ENCODE peak calls at places on chromosomes 6 and 20, in five cellular contexts. One of them, this sample, is unnamed.

GRCh38 chr20:19252670-19253120 is 40.3 kb downstream of the SLC24A3 start:
- DNase-seq in OCI-LY7: no peak
- DNase-seq in MM.1S: no peak
- DNase-seq in pancreas: no peak
- DNase-seq in osteoblast: no peak
- DNase-seq in this sample: no peak

GRCh38 chr6:28683945-28684538 is 158.4 kb downstream of the GPX5 start:
- DNase-seq in OCI-LY7: peak; percentile 65
- DNase-seq in MM.1S: peak; percentile 54
- DNase-seq in pancreas: no peak
- DNase-seq in osteoblast: peak; percentile 63
- DNase-seq in this sample: peak; percentile 43

GRCh38 chr6:36752187-36752885 is 54.7 kb downstream of the RAB44 start:
- DNase-seq in OCI-LY7: peak; percentile 19
- DNase-seq in MM.1S: peak; percentile 41
- DNase-seq in pancreas: no peak
- DNase-seq in osteoblast: peak; percentile 43
- DNase-seq in this sample: no peak

GRCh38 chr6:130138116-130138908 is 84.4 kb downstream of the SAMD3 start:
- DNase-seq in OCI-LY7: no peak
- DNase-seq in MM.1S: no peak
- DNase-seq in pancreas: no peak
- DNase-seq in osteoblast: no peak
- DNase-seq in this sample: no peak

GRCh38 chr20:49889245-49889942 is 25.9 kb downstream of the SPATA2 start:
- DNase-seq in OCI-LY7: no peak
- DNase-seq in MM.1S: no peak
- DNase-seq in pancreas: peak; percentile 56
- DNase-seq in osteoblast: no peak
- DNase-seq in this sample: no peak

GRCh38 chr20:15098351-15098750 is 760.9 kb upstream of the FLRT3 start:
- DNase-seq in OCI-LY7: no peak
- DNase-seq in MM.1S: no peak
- DNase-seq in pancreas: no peak
- DNase-seq in osteoblast: no peak
- DNase-seq in this sample: no peak

GRCh38 chr6:134593887-134594286 is 276.0 kb upstream of the SGK1 start:
- DNase-seq in OCI-LY7: no peak
- DNase-seq in MM.1S: no peak
- DNase-seq in pancreas: no peak
- DNase-seq in osteoblast: no peak
- DNase-seq in this sample: no peak

GRCh38 chr6:139659196-139659595 is 284.7 kb upstream of the CITED2 start:
- DNase-seq in OCI-LY7: no peak
- DNase-seq in MM.1S: no peak
- DNase-seq in pancreas: no peak
- DNase-seq in osteoblast: no peak
- DNase-seq in this sample: no peak

DNA sequence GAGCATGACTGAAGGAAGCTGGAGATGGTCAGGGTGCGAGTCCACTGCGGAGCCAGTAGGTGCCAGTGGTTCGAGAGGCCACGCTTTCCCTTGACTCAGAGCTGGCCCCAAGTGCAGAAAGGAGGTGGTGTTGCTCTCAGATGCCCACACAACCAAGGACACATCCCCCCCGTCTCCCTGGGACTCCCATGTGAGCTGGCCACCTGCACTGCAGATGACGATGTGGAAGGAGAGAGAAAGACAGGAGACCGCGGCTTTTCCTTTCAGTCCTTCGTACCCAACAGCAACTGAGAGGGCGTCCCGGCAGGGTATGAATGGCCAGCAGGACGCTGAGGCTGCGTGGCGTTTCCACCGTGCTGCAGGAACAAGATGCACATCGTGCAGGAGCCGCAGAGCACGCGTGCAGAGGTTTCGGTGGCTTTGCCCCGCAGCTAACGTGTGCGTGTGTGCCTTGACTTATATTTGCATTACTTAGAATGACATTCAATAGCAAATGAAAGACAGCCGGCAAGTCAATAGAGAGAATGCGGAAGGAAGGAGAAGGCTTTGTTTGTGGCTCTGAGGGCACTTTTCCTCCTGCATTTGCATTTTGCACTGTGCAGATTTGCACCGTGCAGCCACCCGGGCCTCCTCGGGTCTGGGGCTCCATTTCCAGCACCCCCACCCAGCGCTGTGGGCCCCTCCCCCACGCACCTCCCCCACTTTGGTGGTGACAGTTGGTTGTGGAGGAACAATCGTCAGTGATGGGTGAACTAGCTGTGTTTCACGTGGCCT is 26.3 kb upstream of the BHLHE23 start:
- DNase-seq in OCI-LY7: peak; percentile 56
- DNase-seq in MM.1S: no peak
- DNase-seq in pancreas: peak; percentile 57
- DNase-seq in osteoblast: peak; percentile 93
- DNase-seq in this sample: no peak
- H3K4me1 ChIP-seq in OCI-LY7: peaks cover 10% of the 10 kb centered on the region
- H3K4me1 ChIP-seq in MM.1S: no peaks in the 10 kb centered on the region
- H3K4me1 ChIP-seq in pancreas: no peaks in the 10 kb centered on the region
- H3K4me1 ChIP-seq in osteoblast: no peaks in the 10 kb centered on the region
- H3K4me1 ChIP-seq in this sample: no peaks in the 10 kb centered on the region

GRCh38 chr6:31575335-31575901 is at the start of gene TNF:
- DNase-seq in OCI-LY7: peak; percentile 61
- DNase-seq in MM.1S: no peak
- DNase-seq in pancreas: no peak
- DNase-seq in osteoblast: peak; percentile 92
- DNase-seq in this sample: no peak
- H3K4me3 ChIP-seq in OCI-LY7: peak within 1 kb of the TSS; percentile 69
- H3K4me3 ChIP-seq in MM.1S: no peak within 1 kb of the TSS
- H3K4me3 ChIP-seq in pancreas: peak within 1 kb of the TSS; percentile 22
- H3K4me3 ChIP-seq in osteoblast: peak within 1 kb of the TSS; percentile 23
- H3K4me3 ChIP-seq in this sample: no peak within 1 kb of the TSS

GRCh38 chr20:31663524-31663837 is 25.8 kb downstream of the COX4I2 start:
- DNase-seq in OCI-LY7: no peak
- DNase-seq in MM.1S: no peak
- DNase-seq in pancreas: no peak
- DNase-seq in osteoblast: no peak
- DNase-seq in this sample: no peak

GRCh38 chr20:31661625-31662371 is 24.1 kb downstream of the COX4I2 start:
- DNase-seq in OCI-LY7: peak; percentile 83
- DNase-seq in MM.1S: peak; percentile 73
- DNase-seq in pancreas: peak; percentile 96
- DNase-seq in osteoblast: peak; percentile 95
- DNase-seq in this sample: peak; percentile 81

GRCh38 chr20:31663838-31664695 is 26.4 kb downstream of the COX4I2 start:
- DNase-seq in OCI-LY7: no peak
- DNase-seq in MM.1S: no peak
- DNase-seq in pancreas: no peak
- DNase-seq in osteoblast: no peak
- DNase-seq in this sample: peak; percentile 78

GRCh38 chr20:31664696-31665354 is 27.1 kb downstream of the COX4I2 start:
- DNase-seq in OCI-LY7: no peak
- DNase-seq in MM.1S: no peak
- DNase-seq in pancreas: no peak
- DNase-seq in osteoblast: no peak
- DNase-seq in this sample: peak; percentile 17

DNA sequence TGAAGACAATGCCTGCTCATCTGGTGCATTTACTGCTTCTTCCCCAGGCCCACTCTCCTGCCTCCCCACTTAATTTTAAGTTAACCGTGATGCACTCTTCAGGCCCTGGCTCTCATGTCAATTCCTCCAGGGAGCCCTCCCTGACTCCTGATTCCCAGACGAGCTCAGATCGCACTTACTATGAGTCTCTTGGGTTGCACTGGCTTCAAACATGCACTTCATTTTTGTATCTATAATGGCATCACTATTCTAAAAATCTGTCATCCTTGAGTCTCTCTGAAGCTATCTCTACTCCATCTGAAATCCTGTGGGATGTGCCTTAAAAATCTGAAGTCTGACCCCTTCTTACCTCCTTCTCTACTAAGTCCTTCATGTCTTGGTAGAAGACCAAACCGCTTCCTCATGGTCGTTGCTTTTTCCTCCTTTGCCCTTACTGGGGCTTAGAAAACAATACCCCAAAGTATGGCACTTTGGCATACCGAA is 24.7 kb downstream of the COX4I2 start:
- DNase-seq in OCI-LY7: no peak
- DNase-seq in MM.1S: no peak
- DNase-seq in pancreas: no peak
- DNase-seq in osteoblast: no peak
- DNase-seq in this sample: no peak
- H3K4me1 ChIP-seq in OCI-LY7: peaks cover 42% of the 10 kb centered on the region
- H3K4me1 ChIP-seq in MM.1S: peaks cover 47% of the 10 kb centered on the region
- H3K4me1 ChIP-seq in pancreas: peaks cover 26% of the 10 kb centered on the region
- H3K4me1 ChIP-seq in osteoblast: peaks cover 11% of the 10 kb centered on the region
- H3K4me1 ChIP-seq in this sample: peaks cover 39% of the 10 kb centered on the region

GRCh38 chr20:2507464-2507863 is 1.3 kb downstream of the ZNF343 start:
- DNase-seq in OCI-LY7: no peak
- DNase-seq in MM.1S: no peak
- DNase-seq in pancreas: no peak
- DNase-seq in osteoblast: peak; percentile 45
- DNase-seq in this sample: no peak
- H3K4me3 ChIP-seq in OCI-LY7: peak overlapping the region; percentile 87
- H3K4me3 ChIP-seq in MM.1S: no peak overlapping the region
- H3K4me3 ChIP-seq in pancreas: peak overlapping the region; percentile 90
- H3K4me3 ChIP-seq in osteoblast: peak overlapping the region; percentile 97
- H3K4me3 ChIP-seq in this sample: peak overlapping the region; percentile 65

GRCh38 chr20:43011491-43011890 is 178.2 kb downstream of the PTPRT start:
- DNase-seq in OCI-LY7: no peak
- DNase-seq in MM.1S: no peak
- DNase-seq in pancreas: no peak
- DNase-seq in osteoblast: no peak
- DNase-seq in this sample: no peak

GRCh38 chr20:43006651-43007375 is 182.9 kb downstream of the PTPRT start:
- DNase-seq in OCI-LY7: no peak
- DNase-seq in MM.1S: no peak
- DNase-seq in pancreas: no peak
- DNase-seq in osteoblast: no peak
- DNase-seq in this sample: no peak

GRCh38 chr20:43003318-43003928 is 186.3 kb downstream of the PTPRT start:
- DNase-seq in OCI-LY7: no peak
- DNase-seq in MM.1S: no peak
- DNase-seq in pancreas: no peak
- DNase-seq in osteoblast: no peak
- DNase-seq in this sample: no peak

GRCh38 chr20:43009497-43009896 is 180.2 kb downstream of the PTPRT start:
- DNase-seq in OCI-LY7: no peak
- DNase-seq in MM.1S: no peak
- DNase-seq in pancreas: no peak
- DNase-seq in osteoblast: no peak
- DNase-seq in this sample: no peak

DNA sequence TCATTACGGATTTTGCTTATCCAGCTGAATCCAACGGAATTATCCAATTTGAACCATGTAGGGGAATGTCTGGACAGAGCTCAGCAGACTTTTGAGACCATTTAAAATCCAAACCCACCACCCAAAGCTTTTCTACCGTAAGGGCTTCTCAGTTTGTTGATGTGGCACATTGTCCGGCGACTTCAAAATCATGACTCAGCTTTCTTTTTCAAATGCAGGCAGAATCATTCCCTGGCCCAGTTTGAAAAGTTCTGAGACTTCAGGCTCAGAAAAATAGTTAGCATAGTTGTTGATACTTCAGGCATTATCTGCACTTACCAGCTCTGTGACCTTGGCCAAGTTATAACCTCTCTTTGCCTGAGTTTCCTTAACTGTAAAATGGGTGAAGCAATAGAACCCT is 182.2 kb downstream of the PTPRT start:
- DNase-seq in OCI-LY7: no peak
- DNase-seq in MM.1S: no peak
- DNase-seq in pancreas: no peak
- DNase-seq in osteoblast: no peak
- DNase-seq in this sample: no peak
- H3K4me1 ChIP-seq in OCI-LY7: no peaks in the 10 kb centered on the region
- H3K4me1 ChIP-seq in MM.1S: no peaks in the 10 kb centered on the region
- H3K4me1 ChIP-seq in pancreas: no peaks in the 10 kb centered on the region
- H3K4me1 ChIP-seq in osteoblast: no peaks in the 10 kb centered on the region
- H3K4me1 ChIP-seq in this sample: no peaks in the 10 kb centered on the region